ENCODE peak calls at places on chromosomes 12 and 14, in seven cellular contexts. One of them, this sample, is unnamed.

GRCh38 chr14:99231850-99232401 is 40.1 kb downstream of the BCL11B start:
- DNase-seq in HFFc6: no peak
- DNase-seq in fibroblast of pulmonary artery: no peak
- DNase-seq in CD8-positive, alpha-beta T cell: no peak
- DNase-seq in natural killer cell: no peak
- DNase-seq in fibroblast of lung: no peak
- DNase-seq in cardiac fibroblast: no peak
- DNase-seq in this sample: peak

GRCh38 chr12:19239616-19240234 is 110.2 kb downstream of the PLEKHA5 start:
- DNase-seq in fibroblast of pulmonary artery: peak
- DNase-seq in fibroblast of lung: peak
- DNase-seq in HFFc6: no peak
- DNase-seq in natural killer cell: no peak
- DNase-seq in cardiac fibroblast: peak
- DNase-seq in CD8-positive, alpha-beta T cell: no peak
- DNase-seq in this sample: no peak

GRCh38 chr14:83559721-83560120 is 1970.2 kb upstream of the FLRT2 start:
- DNase-seq in HFFc6: peak
- DNase-seq in CD8-positive, alpha-beta T cell: no peak
- DNase-seq in fibroblast of lung: peak
- DNase-seq in fibroblast of pulmonary artery: peak
- DNase-seq in cardiac fibroblast: peak
- DNase-seq in natural killer cell: no peak
- DNase-seq in this sample: no peak

GRCh38 chr14:103284574-103285467 is 49.2 kb upstream of the EIF5 start:
- DNase-seq in HFFc6: peak
- DNase-seq in fibroblast of pulmonary artery: peak
- DNase-seq in fibroblast of lung: peak
- DNase-seq in CD8-positive, alpha-beta T cell: no peak
- DNase-seq in natural killer cell: no peak
- DNase-seq in cardiac fibroblast: peak
- DNase-seq in this sample: no peak

GRCh38 chr12:123478762-123479161 is 20.8 kb downstream of the SNRNP35 start:
- DNase-seq in cardiac fibroblast: peak
- DNase-seq in CD8-positive, alpha-beta T cell: no peak
- DNase-seq in fibroblast of pulmonary artery: peak
- DNase-seq in fibroblast of lung: no peak
- DNase-seq in natural killer cell: no peak
- DNase-seq in HFFc6: no peak
- DNase-seq in this sample: no peak

GRCh38 chr12:27273114-27273513 is 29.0 kb downstream of the STK38L start:
- DNase-seq in natural killer cell: no peak
- DNase-seq in cardiac fibroblast: no peak
- DNase-seq in fibroblast of pulmonary artery: no peak
- DNase-seq in HFFc6: no peak
- DNase-seq in CD8-positive, alpha-beta T cell: no peak
- DNase-seq in fibroblast of lung: no peak
- DNase-seq in this sample: no peak

GRCh38 chr14:79543348-79543747 is 668.0 kb downstream of the DIO2 start:
- DNase-seq in natural killer cell: no peak
- DNase-seq in HFFc6: no peak
- DNase-seq in CD8-positive, alpha-beta T cell: no peak
- DNase-seq in fibroblast of lung: no peak
- DNase-seq in fibroblast of pulmonary artery: no peak
- DNase-seq in cardiac fibroblast: no peak
- DNase-seq in this sample: no peak

GRCh38 chr12:120761581-120761980 is 36.0 kb downstream of the ACADS start:
- DNase-seq in fibroblast of pulmonary artery: peak
- DNase-seq in cardiac fibroblast: peak
- DNase-seq in natural killer cell: no peak
- DNase-seq in fibroblast of lung: peak
- DNase-seq in CD8-positive, alpha-beta T cell: no peak
- DNase-seq in HFFc6: peak
- DNase-seq in this sample: no peak

GRCh38 chr14:101234588-101234937 is 326.7 kb upstream of the DIO3 start:
- DNase-seq in fibroblast of pulmonary artery: no peak
- DNase-seq in cardiac fibroblast: no peak
- DNase-seq in fibroblast of lung: no peak
- DNase-seq in CD8-positive, alpha-beta T cell: no peak
- DNase-seq in HFFc6: no peak
- DNase-seq in natural killer cell: no peak
- DNase-seq in this sample: no peak

GRCh38 chr12:4445156-4446020 is at the start of gene FGF6:
- DNase-seq in HFFc6: no peak
- DNase-seq in CD8-positive, alpha-beta T cell: no peak
- DNase-seq in fibroblast of lung: no peak
- DNase-seq in cardiac fibroblast: no peak
- DNase-seq in fibroblast of pulmonary artery: no peak
- DNase-seq in natural killer cell: no peak
- DNase-seq in this sample: no peak

GRCh38 chr12:109927622-109928021 is 27.5 kb downstream of the TCHP start:
- DNase-seq in HFFc6: peak
- DNase-seq in natural killer cell: peak
- DNase-seq in fibroblast of lung: peak
- DNase-seq in fibroblast of pulmonary artery: peak
- DNase-seq in cardiac fibroblast: peak
- DNase-seq in CD8-positive, alpha-beta T cell: peak
- DNase-seq in this sample: peak

GRCh38 chr12:50066402-50066801 is 9.0 kb downstream of the ASIC1 start:
- DNase-seq in natural killer cell: no peak
- DNase-seq in cardiac fibroblast: peak
- DNase-seq in fibroblast of pulmonary artery: peak
- DNase-seq in CD8-positive, alpha-beta T cell: no peak
- DNase-seq in HFFc6: peak
- DNase-seq in fibroblast of lung: peak
- DNase-seq in this sample: no peak

GRCh38 chr12:69685810-69686209 is 13.3 kb downstream of the BEST3 start:
- DNase-seq in fibroblast of pulmonary artery: peak
- DNase-seq in fibroblast of lung: peak
- DNase-seq in natural killer cell: no peak
- DNase-seq in HFFc6: peak
- DNase-seq in cardiac fibroblast: peak
- DNase-seq in CD8-positive, alpha-beta T cell: no peak
- DNase-seq in this sample: no peak

GRCh38 chr14:31243860-31244259 is 36.3 kb upstream of the HECTD1 start:
- DNase-seq in natural killer cell: no peak
- DNase-seq in fibroblast of lung: no peak
- DNase-seq in cardiac fibroblast: no peak
- DNase-seq in CD8-positive, alpha-beta T cell: no peak
- DNase-seq in HFFc6: no peak
- DNase-seq in fibroblast of pulmonary artery: no peak
- DNase-seq in this sample: no peak

GRCh38 chr14:104739546-104740516 is 13.1 kb upstream of the SIVA1 start:
- DNase-seq in fibroblast of pulmonary artery: no peak
- DNase-seq in fibroblast of lung: no peak
- DNase-seq in cardiac fibroblast: no peak
- DNase-seq in CD8-positive, alpha-beta T cell: no peak
- DNase-seq in HFFc6: no peak
- DNase-seq in natural killer cell: no peak
- DNase-seq in this sample: no peak

GRCh38 chr14:106792543-106792942 is 1266.2 kb downstream of the TMEM121 start:
- DNase-seq in fibroblast of pulmonary artery: no peak
- DNase-seq in fibroblast of lung: no peak
- DNase-seq in HFFc6: no peak
- DNase-seq in cardiac fibroblast: no peak
- DNase-seq in CD8-positive, alpha-beta T cell: no peak
- DNase-seq in natural killer cell: no peak
- DNase-seq in this sample: no peak

GRCh38 chr14:106436310-106436905 is 910.0 kb downstream of the TMEM121 start:
- DNase-seq in fibroblast of pulmonary artery: no peak
- DNase-seq in cardiac fibroblast: peak
- DNase-seq in fibroblast of lung: no peak
- DNase-seq in CD8-positive, alpha-beta T cell: peak
- DNase-seq in natural killer cell: peak
- DNase-seq in HFFc6: no peak
- DNase-seq in this sample: no peak

GRCh38 chr12:46071769-46072624 is 81.6 kb upstream of the SCAF11 start:
- DNase-seq in fibroblast of pulmonary artery: peak
- DNase-seq in CD8-positive, alpha-beta T cell: peak
- DNase-seq in cardiac fibroblast: peak
- DNase-seq in natural killer cell: peak
- DNase-seq in HFFc6: peak
- DNase-seq in fibroblast of lung: peak
- DNase-seq in this sample: peak

GRCh38 chr12:46073321-46073720 is 82.9 kb upstream of the SCAF11 start:
- DNase-seq in natural killer cell: no peak
- DNase-seq in fibroblast of lung: no peak
- DNase-seq in cardiac fibroblast: no peak
- DNase-seq in CD8-positive, alpha-beta T cell: no peak
- DNase-seq in HFFc6: no peak
- DNase-seq in fibroblast of pulmonary artery: no peak
- DNase-seq in this sample: no peak

GRCh38 chr12:46065412-46066166 is 75.2 kb upstream of the SCAF11 start:
- DNase-seq in fibroblast of pulmonary artery: no peak
- DNase-seq in CD8-positive, alpha-beta T cell: no peak
- DNase-seq in fibroblast of lung: no peak
- DNase-seq in cardiac fibroblast: no peak
- DNase-seq in HFFc6: no peak
- DNase-seq in natural killer cell: no peak
- DNase-seq in this sample: no peak

GRCh38 chr12:46067062-46067461 is 76.7 kb upstream of the SCAF11 start:
- DNase-seq in fibroblast of lung: no peak
- DNase-seq in cardiac fibroblast: no peak
- DNase-seq in natural killer cell: no peak
- DNase-seq in fibroblast of pulmonary artery: no peak
- DNase-seq in CD8-positive, alpha-beta T cell: no peak
- DNase-seq in HFFc6: no peak
- DNase-seq in this sample: no peak

GRCh38 chr12:46071335-46071734 is 81.0 kb upstream of the SCAF11 start:
- DNase-seq in HFFc6: no peak
- DNase-seq in cardiac fibroblast: no peak
- DNase-seq in fibroblast of pulmonary artery: no peak
- DNase-seq in natural killer cell: no peak
- DNase-seq in CD8-positive, alpha-beta T cell: no peak
- DNase-seq in fibroblast of lung: no peak
- DNase-seq in this sample: no peak
- TF ChIP-seq CTCF in HFFc6: no peak
- TF ChIP-seq CTCF in cardiac fibroblast: no peak
- TF ChIP-seq CTCF in fibroblast of pulmonary artery: no peak
- TF ChIP-seq CTCF in natural killer cell: no peak
- TF ChIP-seq CTCF in CD8-positive, alpha-beta T cell: no peak
- TF ChIP-seq CTCF in fibroblast of lung: no peak
- TF ChIP-seq CTCF in this sample: no peak

GRCh38 chr14:55843718-55844403 is 263.9 kb downstream of the KTN1 start:
- DNase-seq in fibroblast of pulmonary artery: peak
- DNase-seq in cardiac fibroblast: peak
- DNase-seq in natural killer cell: no peak
- DNase-seq in CD8-positive, alpha-beta T cell: no peak
- DNase-seq in fibroblast of lung: peak
- DNase-seq in HFFc6: no peak
- DNase-seq in this sample: no peak
- TF ChIP-seq CTCF in fibroblast of pulmonary artery: peak
- TF ChIP-seq CTCF in cardiac fibroblast: no peak
- TF ChIP-seq CTCF in natural killer cell: no peak
- TF ChIP-seq CTCF in CD8-positive, alpha-beta T cell: no peak
- TF ChIP-seq CTCF in fibroblast of lung: no peak
- TF ChIP-seq CTCF in HFFc6: peak
- TF ChIP-seq CTCF in this sample: peak

GRCh38 chr12:53253298-53253697 is 14.8 kb upstream of the ESPL1 start:
- DNase-seq in HFFc6: no peak
- DNase-seq in CD8-positive, alpha-beta T cell: no peak
- DNase-seq in cardiac fibroblast: no peak
- DNase-seq in natural killer cell: no peak
- DNase-seq in fibroblast of pulmonary artery: no peak
- DNase-seq in fibroblast of lung: no peak
- DNase-seq in this sample: no peak

GRCh38 chr12:53254816-53255545 is 13.1 kb upstream of the ESPL1 start:
- DNase-seq in fibroblast of lung: no peak
- DNase-seq in natural killer cell: no peak
- DNase-seq in HFFc6: no peak
- DNase-seq in cardiac fibroblast: no peak
- DNase-seq in CD8-positive, alpha-beta T cell: no peak
- DNase-seq in fibroblast of pulmonary artery: no peak
- DNase-seq in this sample: no peak

GRCh38 chr12:53252349-53252916 is 15.7 kb upstream of the ESPL1 start:
- DNase-seq in fibroblast of lung: no peak
- DNase-seq in natural killer cell: no peak
- DNase-seq in HFFc6: no peak
- DNase-seq in CD8-positive, alpha-beta T cell: no peak
- DNase-seq in cardiac fibroblast: no peak
- DNase-seq in fibroblast of pulmonary artery: peak
- DNase-seq in this sample: no peak

GRCh38 chr12:53255993-53256392 is 12.1 kb upstream of the ESPL1 start:
- DNase-seq in fibroblast of pulmonary artery: no peak
- DNase-seq in cardiac fibroblast: no peak
- DNase-seq in HFFc6: no peak
- DNase-seq in natural killer cell: no peak
- DNase-seq in fibroblast of lung: no peak
- DNase-seq in CD8-positive, alpha-beta T cell: no peak
- DNase-seq in this sample: no peak

GRCh38 chr12:53251477-53252348 is 16.4 kb upstream of the ESPL1 start:
- DNase-seq in cardiac fibroblast: peak
- DNase-seq in fibroblast of pulmonary artery: peak
- DNase-seq in CD8-positive, alpha-beta T cell: peak
- DNase-seq in fibroblast of lung: peak
- DNase-seq in HFFc6: peak
- DNase-seq in natural killer cell: peak
- DNase-seq in this sample: peak
- TF ChIP-seq CTCF in cardiac fibroblast: peak
- TF ChIP-seq CTCF in fibroblast of pulmonary artery: peak
- TF ChIP-seq CTCF in CD8-positive, alpha-beta T cell: peak
- TF ChIP-seq CTCF in fibroblast of lung: peak
- TF ChIP-seq CTCF in HFFc6: peak
- TF ChIP-seq CTCF in natural killer cell: peak
- TF ChIP-seq CTCF in this sample: no peak

GRCh38 chr14:74501135-74501614 is 7.6 kb downstream of the ISCA2 start:
- DNase-seq in HFFc6: peak
- DNase-seq in fibroblast of lung: peak
- DNase-seq in cardiac fibroblast: peak
- DNase-seq in fibroblast of pulmonary artery: peak
- DNase-seq in CD8-positive, alpha-beta T cell: no peak
- DNase-seq in natural killer cell: no peak
- DNase-seq in this sample: peak
- TF ChIP-seq CTCF in HFFc6: peak
- TF ChIP-seq CTCF in fibroblast of lung: peak
- TF ChIP-seq CTCF in cardiac fibroblast: peak
- TF ChIP-seq CTCF in fibroblast of pulmonary artery: peak
- TF ChIP-seq CTCF in CD8-positive, alpha-beta T cell: no peak
- TF ChIP-seq CTCF in natural killer cell: no peak
- TF ChIP-seq CTCF in this sample: peak

DNA sequence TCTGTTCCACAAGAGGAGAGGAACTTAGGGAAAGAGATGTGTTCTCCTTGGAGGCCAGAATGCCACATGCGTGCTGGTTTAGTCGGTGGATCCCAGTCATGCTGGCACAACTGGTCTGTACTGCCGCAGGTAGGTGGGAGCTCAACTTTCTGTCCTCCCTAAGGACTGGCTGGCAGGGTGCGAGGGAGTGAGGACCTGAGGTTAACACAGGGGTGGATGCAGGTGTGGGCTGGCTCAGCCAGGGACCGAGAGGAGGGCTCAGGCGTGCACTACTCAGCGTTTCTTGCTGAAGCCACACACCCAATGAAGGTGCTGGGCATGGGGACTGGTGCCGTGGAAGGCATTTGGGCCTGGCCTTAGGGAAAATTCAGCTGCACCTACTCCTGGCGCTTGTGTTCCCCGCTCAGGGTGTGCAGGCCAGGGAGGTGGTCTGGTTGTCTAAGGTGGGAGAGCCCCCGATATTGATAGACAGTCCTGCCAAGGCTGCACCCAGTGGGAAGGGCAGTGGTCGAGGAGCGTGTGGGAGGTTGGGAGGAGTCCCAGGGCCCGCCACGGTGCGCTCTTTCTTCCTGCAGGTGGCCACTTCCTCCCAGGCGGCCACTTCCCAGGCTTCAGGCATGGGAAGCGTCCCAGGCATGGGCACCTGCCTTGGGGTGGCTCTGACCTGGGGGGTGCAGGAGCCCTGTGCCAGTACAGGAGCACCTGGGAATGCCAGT is 138.4 kb downstream of the ADGRD1 start:
- DNase-seq in fibroblast of pulmonary artery: no peak
- DNase-seq in HFFc6: no peak
- DNase-seq in cardiac fibroblast: no peak
- DNase-seq in CD8-positive, alpha-beta T cell: no peak
- DNase-seq in fibroblast of lung: no peak
- DNase-seq in natural killer cell: no peak
- DNase-seq in this sample: peak
- TF ChIP-seq CTCF in fibroblast of pulmonary artery: no peak
- TF ChIP-seq CTCF in HFFc6: no peak
- TF ChIP-seq CTCF in cardiac fibroblast: no peak
- TF ChIP-seq CTCF in CD8-positive, alpha-beta T cell: no peak
- TF ChIP-seq CTCF in fibroblast of lung: no peak
- TF ChIP-seq CTCF in natural killer cell: no peak
- TF ChIP-seq CTCF in this sample: no peak